ENCODE peak calls at places on chromosomes 5 and 9, in eight cellular contexts. P, H, E, A, S, R, C and M are unnamed samples.

GRCh38 chr9:93597871-93598646 is 21.7 kb downstream of the PHF2 start:
- DNase-seq in P (no peak), H (no peak), E (no peak), A (no peak), S (no peak), R (no peak), C (no peak), M (no peak)

GRCh38 chr5:173670791-173671120 is 54.3 kb upstream of the BOD1 start:
- DNase-seq in P (no peak), H (no peak), E (no peak), A (no peak), S (no peak), R (no peak), C (no peak), M (peak)

GRCh38 chr9:811101-811531 is 30.4 kb upstream of the DMRT1 start:
- DNase-seq in P (peak), H (no peak), E (no peak), A (no peak), S (no peak), R (no peak), C (peak), M (no peak)

GRCh38 chr5:137395011-137395755 is 103.9 kb downstream of the SPOCK1 start:
- DNase-seq in P (peak), H (no peak), E (no peak), A (no peak), S (no peak), R (peak), C (peak), M (peak)

GRCh38 chr9:97633859-97634485 is 351 bp downstream of the NCBP1 start:
- DNase-seq in P (peak), H (no peak), E (no peak), A (no peak), S (no peak), R (no peak), C (no peak), M (peak)

GRCh38 chr9:132032584-132032945 is 47.1 kb downstream of the MED27 start:
- DNase-seq in P (peak), H (no peak), E (no peak), A (no peak), S (no peak), R (no peak), C (no peak), M (no peak)

GRCh38 chr5:112228672-112229071 is 190.4 kb downstream of the EPB41L4A start:
- DNase-seq in P (peak), H (no peak), E (no peak), A (no peak), S (no peak), R (no peak), C (peak), M (peak)

GRCh38 chr9:87684627-87685204 is 41.2 kb upstream of the CTSL start:
- DNase-seq in P (peak), H (no peak), E (peak), A (no peak), S (no peak), R (no peak), C (no peak), M (no peak)

GRCh38 chr5:74233571-74233970 is 407.0 kb downstream of the ENC1 start:
- DNase-seq in P (peak), H (no peak), E (no peak), A (no peak), S (no peak), R (no peak), C (peak), M (no peak)

GRCh38 chr5:179549973-179550510 is 312 bp upstream of the RUFY1 start:
- DNase-seq in P (peak), H (no peak), E (no peak), A (peak), S (peak), R (no peak), C (no peak), M (no peak)

GRCh38 chr5:150473673-150474358 is 24.3 kb upstream of the RPS14 start:
- DNase-seq in P (peak), H (no peak), E (peak), A (no peak), S (no peak), R (no peak), C (peak), M (no peak)

GRCh38 chr5:14109041-14109747 is 33.9 kb upstream of the TRIO start:
- DNase-seq in P (peak), H (no peak), E (no peak), A (no peak), S (no peak), R (no peak), C (no peak), M (no peak)

GRCh38 chr9:86503926-86504325 is 149.7 kb upstream of the TUT7 start:
- DNase-seq in P (no peak), H (no peak), E (no peak), A (no peak), S (no peak), R (no peak), C (no peak), M (no peak)

GRCh38 chr9:16207161-16207560 is 654.3 kb downstream of the CCDC171 start:
- DNase-seq in P (peak), H (no peak), E (peak), A (no peak), S (no peak), R (no peak), C (no peak), M (no peak)

GRCh38 chr5:31561936-31562335 is 29.8 kb downstream of the C5orf22 start:
- DNase-seq in P (no peak), H (no peak), E (no peak), A (no peak), S (no peak), R (no peak), C (no peak), M (no peak)